ENCODE peak calls at places on chromosomes 13 and 19, in ten cellular contexts. One of them, this sample, is unnamed.

GRCh38 chr13:31274345-31274870 is 74.6 kb downstream of the B3GLCT start:
- DNase-seq in progenitor cell of endocrine pancreas: no peak
- DNase-seq in PC-3: no peak
- DNase-seq in heart right ventricle: peak
- DNase-seq in heart left ventricle: peak
- DNase-seq in GM06990: no peak
- DNase-seq in type B pancreatic cell: no peak
- DNase-seq in A549: no peak
- DNase-seq in upper lobe of right lung: no peak
- DNase-seq in dorsolateral prefrontal cortex: no peak
- DNase-seq in this sample: no peak

GRCh38 chr19:16366433-16367268 is 42.0 kb downstream of the KLF2 start:
- DNase-seq in progenitor cell of endocrine pancreas: no peak
- DNase-seq in PC-3: no peak
- DNase-seq in heart right ventricle: no peak
- DNase-seq in heart left ventricle: no peak
- DNase-seq in GM06990: peak
- DNase-seq in type B pancreatic cell: no peak
- DNase-seq in A549: no peak
- DNase-seq in upper lobe of right lung: no peak
- DNase-seq in dorsolateral prefrontal cortex: no peak
- DNase-seq in this sample: no peak

GRCh38 chr19:16202320-16203255 is 4.9 kb downstream of the AP1M1 start:
- DNase-seq in progenitor cell of endocrine pancreas: no peak
- DNase-seq in PC-3: no peak
- DNase-seq in heart right ventricle: no peak
- DNase-seq in heart left ventricle: no peak
- DNase-seq in GM06990: no peak
- DNase-seq in type B pancreatic cell: no peak
- DNase-seq in A549: no peak
- DNase-seq in upper lobe of right lung: peak
- DNase-seq in dorsolateral prefrontal cortex: peak
- DNase-seq in this sample: no peak

GRCh38 chr19:13024958-13025653 is 29.8 kb downstream of the NFIX start:
- DNase-seq in progenitor cell of endocrine pancreas: no peak
- DNase-seq in PC-3: peak
- DNase-seq in heart right ventricle: no peak
- DNase-seq in heart left ventricle: no peak
- DNase-seq in GM06990: no peak
- DNase-seq in type B pancreatic cell: no peak
- DNase-seq in A549: no peak
- DNase-seq in upper lobe of right lung: peak
- DNase-seq in dorsolateral prefrontal cortex: peak
- DNase-seq in this sample: no peak

GRCh38 chr13:81326913-81327312 is 986.0 kb upstream of the SPRY2 start:
- DNase-seq in progenitor cell of endocrine pancreas: no peak
- DNase-seq in PC-3: peak
- DNase-seq in heart right ventricle: no peak
- DNase-seq in heart left ventricle: no peak
- DNase-seq in GM06990: no peak
- DNase-seq in type B pancreatic cell: no peak
- DNase-seq in A549: no peak
- DNase-seq in upper lobe of right lung: no peak
- DNase-seq in dorsolateral prefrontal cortex: no peak
- DNase-seq in this sample: no peak

GRCh38 chr19:1863638-1864479 is 480 bp upstream of the KLF16 start:
- DNase-seq in progenitor cell of endocrine pancreas: peak
- DNase-seq in PC-3: peak
- DNase-seq in heart right ventricle: peak
- DNase-seq in heart left ventricle: peak
- DNase-seq in GM06990: peak
- DNase-seq in type B pancreatic cell: peak
- DNase-seq in A549: peak
- DNase-seq in upper lobe of right lung: peak
- DNase-seq in dorsolateral prefrontal cortex: peak
- DNase-seq in this sample: peak

GRCh38 chr19:6233827-6234511 is 45.8 kb downstream of the MLLT1 start:
- DNase-seq in progenitor cell of endocrine pancreas: no peak
- DNase-seq in PC-3: no peak
- DNase-seq in heart right ventricle: peak
- DNase-seq in heart left ventricle: peak
- DNase-seq in GM06990: no peak
- DNase-seq in type B pancreatic cell: no peak
- DNase-seq in A549: no peak
- DNase-seq in upper lobe of right lung: peak
- DNase-seq in dorsolateral prefrontal cortex: no peak
- DNase-seq in this sample: peak

GRCh38 chr19:6588508-6589345 is 2.2 kb downstream of the CD70 start:
- DNase-seq in progenitor cell of endocrine pancreas: no peak
- DNase-seq in PC-3: no peak
- DNase-seq in heart right ventricle: no peak
- DNase-seq in heart left ventricle: no peak
- DNase-seq in GM06990: no peak
- DNase-seq in type B pancreatic cell: no peak
- DNase-seq in A549: no peak
- DNase-seq in upper lobe of right lung: no peak
- DNase-seq in dorsolateral prefrontal cortex: no peak
- DNase-seq in this sample: no peak

GRCh38 chr13:89750371-89750770 is 1597.1 kb upstream of the MIR17HG start:
- DNase-seq in progenitor cell of endocrine pancreas: no peak
- DNase-seq in PC-3: no peak
- DNase-seq in heart right ventricle: no peak
- DNase-seq in heart left ventricle: no peak
- DNase-seq in GM06990: no peak
- DNase-seq in type B pancreatic cell: no peak
- DNase-seq in A549: no peak
- DNase-seq in upper lobe of right lung: no peak
- DNase-seq in dorsolateral prefrontal cortex: no peak
- DNase-seq in this sample: no peak

GRCh38 chr13:36509369-36509768 is 77.1 kb downstream of the CCNA1 start:
- DNase-seq in progenitor cell of endocrine pancreas: no peak
- DNase-seq in PC-3: peak
- DNase-seq in heart right ventricle: no peak
- DNase-seq in heart left ventricle: no peak
- DNase-seq in GM06990: no peak
- DNase-seq in type B pancreatic cell: no peak
- DNase-seq in A549: no peak
- DNase-seq in upper lobe of right lung: no peak
- DNase-seq in dorsolateral prefrontal cortex: no peak
- DNase-seq in this sample: no peak
- TF ChIP-seq CTCF in progenitor cell of endocrine pancreas: peak
- TF ChIP-seq CTCF in PC-3: peak
- TF ChIP-seq CTCF in heart right ventricle: no peak
- TF ChIP-seq CTCF in heart left ventricle: no peak
- TF ChIP-seq CTCF in GM06990: no peak
- TF ChIP-seq CTCF in type B pancreatic cell: peak
- TF ChIP-seq CTCF in A549: no peak
- TF ChIP-seq CTCF in upper lobe of right lung: no peak
- TF ChIP-seq CTCF in dorsolateral prefrontal cortex: no peak
- TF ChIP-seq CTCF in this sample: peak

GRCh38 chr13:44410328-44410859 is 36.8 kb downstream of the SERP2 start:
- DNase-seq in progenitor cell of endocrine pancreas: no peak
- DNase-seq in PC-3: no peak
- DNase-seq in heart right ventricle: no peak
- DNase-seq in heart left ventricle: no peak
- DNase-seq in GM06990: no peak
- DNase-seq in type B pancreatic cell: no peak
- DNase-seq in A549: no peak
- DNase-seq in upper lobe of right lung: no peak
- DNase-seq in dorsolateral prefrontal cortex: no peak
- DNase-seq in this sample: no peak
- TF ChIP-seq CTCF in progenitor cell of endocrine pancreas: no peak
- TF ChIP-seq CTCF in PC-3: no peak
- TF ChIP-seq CTCF in heart right ventricle: no peak
- TF ChIP-seq CTCF in heart left ventricle: no peak
- TF ChIP-seq CTCF in GM06990: peak
- TF ChIP-seq CTCF in type B pancreatic cell: no peak
- TF ChIP-seq CTCF in A549: no peak
- TF ChIP-seq CTCF in upper lobe of right lung: no peak
- TF ChIP-seq CTCF in dorsolateral prefrontal cortex: no peak
- TF ChIP-seq CTCF in this sample: no peak

DNA sequence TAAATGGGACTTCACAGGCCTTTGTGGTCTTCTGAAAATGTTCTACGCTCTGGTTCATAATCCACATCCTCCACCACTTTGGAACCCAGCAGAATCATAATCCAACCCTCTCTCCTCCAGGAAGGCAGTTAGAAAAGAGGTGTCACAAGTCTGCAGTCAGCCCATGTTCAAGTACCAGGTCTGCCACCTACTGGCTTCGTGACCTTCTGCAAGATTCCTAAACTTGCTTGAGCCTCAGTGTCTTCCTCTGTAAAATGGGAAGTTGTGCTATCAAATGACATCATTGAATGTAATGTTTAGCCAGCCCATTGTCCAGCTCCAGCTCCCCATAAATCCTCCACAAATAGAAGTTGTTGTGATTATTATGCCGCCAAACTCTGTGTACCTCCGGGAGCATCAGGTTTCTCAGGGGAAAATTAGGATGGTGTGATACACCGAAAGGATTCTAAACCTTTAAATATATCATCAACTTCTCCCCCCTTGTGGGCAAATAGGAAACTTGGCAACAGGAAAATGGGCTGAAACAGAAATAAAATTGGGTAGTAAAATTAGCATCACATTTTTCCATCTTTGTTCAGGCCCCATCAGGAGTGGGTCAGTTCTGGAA is 109.7 kb downstream of the NUFIP1 start:
- DNase-seq in progenitor cell of endocrine pancreas: no peak
- DNase-seq in PC-3: peak
- DNase-seq in heart right ventricle: no peak
- DNase-seq in heart left ventricle: no peak
- DNase-seq in GM06990: no peak
- DNase-seq in type B pancreatic cell: no peak
- DNase-seq in A549: peak
- DNase-seq in upper lobe of right lung: no peak
- DNase-seq in dorsolateral prefrontal cortex: no peak
- DNase-seq in this sample: no peak
- TF ChIP-seq CTCF in progenitor cell of endocrine pancreas: peak
- TF ChIP-seq CTCF in PC-3: peak
- TF ChIP-seq CTCF in heart right ventricle: peak
- TF ChIP-seq CTCF in heart left ventricle: peak
- TF ChIP-seq CTCF in GM06990: peak
- TF ChIP-seq CTCF in type B pancreatic cell: peak
- TF ChIP-seq CTCF in A549: peak
- TF ChIP-seq CTCF in upper lobe of right lung: peak
- TF ChIP-seq CTCF in dorsolateral prefrontal cortex: peak
- TF ChIP-seq CTCF in this sample: no peak

GRCh38 chr13:45721203-45721731 is 19.1 kb downstream of the CBY2 start:
- DNase-seq in progenitor cell of endocrine pancreas: no peak
- DNase-seq in PC-3: no peak
- DNase-seq in heart right ventricle: no peak
- DNase-seq in heart left ventricle: no peak
- DNase-seq in GM06990: no peak
- DNase-seq in type B pancreatic cell: no peak
- DNase-seq in A549: no peak
- DNase-seq in upper lobe of right lung: no peak
- DNase-seq in dorsolateral prefrontal cortex: no peak
- DNase-seq in this sample: no peak

GRCh38 chr13:45717324-45717723 is 15.2 kb downstream of the CBY2 start:
- DNase-seq in progenitor cell of endocrine pancreas: no peak
- DNase-seq in PC-3: no peak
- DNase-seq in heart right ventricle: no peak
- DNase-seq in heart left ventricle: no peak
- DNase-seq in GM06990: no peak
- DNase-seq in type B pancreatic cell: no peak
- DNase-seq in A549: no peak
- DNase-seq in upper lobe of right lung: no peak
- DNase-seq in dorsolateral prefrontal cortex: no peak
- DNase-seq in this sample: no peak

GRCh38 chr13:45718992-45719391 is 16.9 kb downstream of the CBY2 start:
- DNase-seq in progenitor cell of endocrine pancreas: no peak
- DNase-seq in PC-3: peak
- DNase-seq in heart right ventricle: no peak
- DNase-seq in heart left ventricle: no peak
- DNase-seq in GM06990: no peak
- DNase-seq in type B pancreatic cell: no peak
- DNase-seq in A549: no peak
- DNase-seq in upper lobe of right lung: no peak
- DNase-seq in dorsolateral prefrontal cortex: no peak
- DNase-seq in this sample: no peak

GRCh38 chr13:45715351-45715750 is 13.2 kb downstream of the CBY2 start:
- DNase-seq in progenitor cell of endocrine pancreas: no peak
- DNase-seq in PC-3: no peak
- DNase-seq in heart right ventricle: no peak
- DNase-seq in heart left ventricle: no peak
- DNase-seq in GM06990: no peak
- DNase-seq in type B pancreatic cell: no peak
- DNase-seq in A549: no peak
- DNase-seq in upper lobe of right lung: no peak
- DNase-seq in dorsolateral prefrontal cortex: no peak
- DNase-seq in this sample: no peak

DNA sequence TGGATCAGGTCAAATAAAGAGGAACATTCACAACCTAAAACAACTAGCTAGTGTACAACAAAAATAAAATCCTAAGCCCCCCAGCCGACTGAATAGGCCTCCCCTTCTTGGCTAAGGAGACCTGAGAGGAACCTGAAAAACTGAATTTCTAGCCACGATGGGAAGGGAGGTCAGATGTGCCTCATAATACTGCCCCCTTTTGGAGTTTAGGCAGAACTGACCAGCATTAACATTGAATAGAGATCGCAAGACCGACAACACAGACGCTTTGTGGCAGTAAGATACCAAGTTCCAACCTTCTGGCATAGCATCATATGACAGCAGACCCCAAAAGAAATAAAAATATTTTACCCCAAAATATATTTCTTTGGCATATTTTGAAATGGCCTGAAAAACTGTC is 15.9 kb downstream of the CBY2 start:
- DNase-seq in progenitor cell of endocrine pancreas: no peak
- DNase-seq in PC-3: peak
- DNase-seq in heart right ventricle: no peak
- DNase-seq in heart left ventricle: no peak
- DNase-seq in GM06990: no peak
- DNase-seq in type B pancreatic cell: no peak
- DNase-seq in A549: peak
- DNase-seq in upper lobe of right lung: no peak
- DNase-seq in dorsolateral prefrontal cortex: no peak
- DNase-seq in this sample: no peak
- TF ChIP-seq CTCF in progenitor cell of endocrine pancreas: peak
- TF ChIP-seq CTCF in PC-3: peak
- TF ChIP-seq CTCF in heart right ventricle: peak
- TF ChIP-seq CTCF in heart left ventricle: no peak
- TF ChIP-seq CTCF in GM06990: peak
- TF ChIP-seq CTCF in type B pancreatic cell: peak
- TF ChIP-seq CTCF in A549: peak
- TF ChIP-seq CTCF in upper lobe of right lung: peak
- TF ChIP-seq CTCF in dorsolateral prefrontal cortex: peak
- TF ChIP-seq CTCF in this sample: peak

DNA sequence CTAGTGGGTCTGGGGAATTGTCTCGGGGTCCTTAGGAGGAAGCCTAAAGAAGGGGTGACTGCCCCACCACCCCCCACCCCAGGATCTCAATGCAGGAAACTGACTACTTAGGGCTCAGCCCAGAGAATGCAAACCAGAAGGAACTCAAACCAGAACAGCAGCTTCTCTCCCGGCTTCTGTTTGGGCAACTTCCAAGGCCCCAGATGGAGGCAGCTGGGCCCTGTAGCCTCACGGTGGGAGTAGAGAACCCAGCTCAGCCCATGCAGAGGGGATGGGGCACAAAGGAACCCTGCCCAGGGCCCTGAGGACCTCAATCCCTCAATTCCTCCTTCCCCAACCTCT is 2.3 kb downstream of the ADGRE5 start:
- DNase-seq in progenitor cell of endocrine pancreas: no peak
- DNase-seq in PC-3: peak
- DNase-seq in heart right ventricle: peak
- DNase-seq in heart left ventricle: peak
- DNase-seq in GM06990: no peak
- DNase-seq in type B pancreatic cell: no peak
- DNase-seq in A549: no peak
- DNase-seq in upper lobe of right lung: no peak
- DNase-seq in dorsolateral prefrontal cortex: no peak
- DNase-seq in this sample: no peak
- TF ChIP-seq CTCF in progenitor cell of endocrine pancreas: no peak
- TF ChIP-seq CTCF in PC-3: no peak
- TF ChIP-seq CTCF in heart right ventricle: no peak
- TF ChIP-seq CTCF in heart left ventricle: no peak
- TF ChIP-seq CTCF in GM06990: no peak
- TF ChIP-seq CTCF in type B pancreatic cell: no peak
- TF ChIP-seq CTCF in A549: no peak
- TF ChIP-seq CTCF in upper lobe of right lung: no peak
- TF ChIP-seq CTCF in dorsolateral prefrontal cortex: no peak
- TF ChIP-seq CTCF in this sample: no peak

This sample was measured in mesothelial cell of epicardium.